ENCODE peak calls at places on chromosomes 11 and 22, in seven cellular contexts. L is CD4-positive, alpha-beta memory T cell; Z is endodermal cell; A is cardiac fibroblast; E is MV-4-11; C is K562; N is stimulated activated CD8-positive, alpha-beta memory T cell treated with anti-CD3 and anti-CD28 coated beads, Interleukin-15, amount 100 ng/mL, for 24 hours. I is an unnamed sample.

GRCh38 chr11:104175769-104176168 is 11.8 kb upstream of the PDGFD start:
- DNase-seq in L (no peak), Z (no peak), A (no peak), E (no peak), C (no peak), N (no peak), I (no peak)

GRCh38 chr11:65653229-65654225 is 9.2 kb downstream of the RELA start:
- DNase-seq in L (no peak), Z (no peak), A (no peak), E (no peak), C (no peak), N (no peak), I (no peak)

GRCh38 chr11:57277845-57278720 is 41.0 kb upstream of the APLNR start:
- DNase-seq in L (no peak), Z (peak), A (peak), E (peak), C (peak), N (no peak), I (peak)

GRCh38 chr22:17106785-17107546 is 14.2 kb downstream of the TMEM121B start:
- DNase-seq in L (no peak), Z (no peak), A (no peak), E (peak), C (no peak), N (no peak), I (no peak)

GRCh38 chr11:2803186-2804057 is 82.2 kb downstream of the CDKN1C start:
- DNase-seq in L (no peak), Z (peak), A (no peak), E (no peak), C (no peak), N (no peak), I (no peak)

GRCh38 chr11:45590743-45591142 is 74.7 kb downstream of the CHST1 start:
- DNase-seq in L (no peak), Z (peak), A (no peak), E (no peak), C (no peak), N (no peak), I (no peak)

GRCh38 chr11:12860827-12861226 is 148.3 kb upstream of the RASSF10 start:
- DNase-seq in L (no peak), Z (no peak), A (no peak), E (peak), C (no peak), N (no peak), I (no peak)

GRCh38 chr11:115605397-115606222 is 101.4 kb upstream of the CADM1 start:
- DNase-seq in L (no peak), Z (no peak), A (no peak), E (no peak), C (no peak), N (no peak), I (no peak)

GRCh38 chr11:3087373-3087772 is 30.1 kb upstream of the CARS1 start:
- DNase-seq in L (no peak), Z (no peak), A (no peak), E (no peak), C (no peak), N (no peak), I (no peak)

GRCh38 chr22:27879923-27880322 is 39.1 kb downstream of the PITPNB start:
- DNase-seq in L (no peak), Z (peak), A (peak), E (peak), C (peak), N (no peak), I (peak)

GRCh38 chr11:122126024-122126678 is 10.1 kb upstream of the BLID start:
- DNase-seq in L (no peak), Z (no peak), A (no peak), E (peak), C (no peak), N (no peak), I (no peak)

GRCh38 chr11:44564653-44565007 is 833 bp upstream of the CD82 start:
- DNase-seq in L (no peak), Z (peak), A (peak), E (peak), C (no peak), N (no peak), I (no peak)

GRCh38 chr11:130868087-130868486 is 48.2 kb downstream of the SNX19 start:
- DNase-seq in L (no peak), Z (no peak), A (no peak), E (no peak), C (no peak), N (no peak), I (no peak)

GRCh38 chr11:113849713-113850112 is 25.7 kb downstream of the USP28 start:
- DNase-seq in L (no peak), Z (peak), A (no peak), E (no peak), C (no peak), N (no peak), I (no peak)

GRCh38 chr11:6194065-6194581 is 4.9 kb upstream of the OR52W1 start:
- DNase-seq in L (no peak), Z (no peak), A (no peak), E (peak), C (no peak), N (no peak), I (no peak)

GRCh38 chr11:94308024-94308423 is 3.6 kb downstream of the IZUMO1R start:
- DNase-seq in L (no peak), Z (no peak), A (no peak), E (no peak), C (no peak), N (no peak), I (no peak)

GRCh38 chr11:35531246-35531645 is 5.8 kb upstream of the PAMR1 start:
- DNase-seq in L (no peak), Z (no peak), A (no peak), E (no peak), C (no peak), N (no peak), I (no peak)

GRCh38 chr22:40597541-40598453 is 38.7 kb downstream of the MRTFA start:
- DNase-seq in L (no peak), Z (no peak), A (peak), E (no peak), C (no peak), N (no peak), I (no peak)

GRCh38 chr11:67071420-67072284 is 15.0 kb downstream of the RHOD start:
- DNase-seq in L (peak), Z (peak), A (peak), E (peak), C (peak), N (peak), I (peak)

GRCh38 chr11:64132388-64132771 is 33.5 kb downstream of the MACROD1 start:
- DNase-seq in L (no peak), Z (no peak), A (no peak), E (no peak), C (no peak), N (no peak), I (no peak)

GRCh38 chr11:44766112-44766971 is 39.6 kb downstream of the TSPAN18 start:
- DNase-seq in L (no peak), Z (peak), A (peak), E (peak), C (no peak), N (no peak), I (no peak)

GRCh38 chr11:94664336-94664735 is 97.2 kb downstream of the PIWIL4 start:
- DNase-seq in L (no peak), Z (peak), A (no peak), E (no peak), C (no peak), N (no peak), I (no peak)

GRCh38 chr11:84437129-84438123 is 1151.3 kb upstream of the CCDC90B start:
- DNase-seq in L (no peak), Z (peak), A (no peak), E (peak), C (no peak), N (no peak), I (no peak)

GRCh38 chr22:10741210-10741609 is 4786.8 kb upstream of the OR11H1 start:
- DNase-seq in L (no peak), Z (no peak), A (no peak), E (no peak), C (no peak), N (no peak), I (no peak)

GRCh38 chr22:50200333-50201190 is at the start of gene SELENOO:
- DNase-seq in L (peak), Z (peak), A (peak), E (peak), C (peak), N (peak), I (peak)

GRCh38 chr11:122853971-122854446 is 15.7 kb downstream of the CRTAM start:
- DNase-seq in L (peak), Z (peak), A (peak), E (peak), C (peak), N (no peak), I (peak)

GRCh38 chr22:35618427-35619223 is 1.5 kb upstream of the MB start:
- DNase-seq in L (no peak), Z (no peak), A (no peak), E (no peak), C (no peak), N (no peak), I (no peak)

GRCh38 chr11:114586797-114587196 is 8.8 kb downstream of the NXPE4 start:
- DNase-seq in L (no peak), Z (peak), A (peak), E (no peak), C (no peak), N (no peak), I (no peak)

GRCh38 chr22:31082606-31083376 is 1.7 kb downstream of the SMTN start:
- DNase-seq in L (peak), Z (peak), A (peak), E (peak), C (peak), N (peak), I (peak)

GRCh38 chr11:46120711-46121327 is 435 bp downstream of the PHF21A start:
- DNase-seq in L (no peak), Z (peak), A (no peak), E (no peak), C (peak), N (peak), I (peak)

GRCh38 chr11:94938399-94939055 is 34.8 kb downstream of the CWC15 start:
- DNase-seq in L (no peak), Z (no peak), A (peak), E (no peak), C (no peak), N (no peak), I (no peak)

GRCh38 chr11:116993599-116993998 is 104.6 kb downstream of the SIK3 start:
- DNase-seq in L (peak), Z (no peak), A (peak), E (no peak), C (no peak), N (no peak), I (no peak)

GRCh38 chr11:12824281-12825041 is 150.2 kb downstream of the TEAD1 start:
- DNase-seq in L (no peak), Z (peak), A (no peak), E (no peak), C (no peak), N (no peak), I (no peak)

GRCh38 chr11:106697058-106697457 is 321.2 kb downstream of the GUCY1A2 start:
- DNase-seq in L (no peak), Z (no peak), A (peak), E (no peak), C (no peak), N (no peak), I (no peak)

GRCh38 chr11:66183581-66184048 is 84.8 kb upstream of the RAB1B start:
- DNase-seq in L (peak), Z (no peak), A (peak), E (no peak), C (no peak), N (no peak), I (no peak)

GRCh38 chr22:39296981-39297489 is 22.4 kb downstream of the RPL3 start:
- DNase-seq in L (no peak), Z (no peak), A (no peak), E (no peak), C (no peak), N (no peak), I (no peak)

GRCh38 chr22:39349967-39350802 is at the start of gene SYNGR1:
- DNase-seq in L (no peak), Z (peak), A (no peak), E (no peak), C (no peak), N (no peak), I (peak)

GRCh38 chr11:33214187-33214586 is 43.0 kb upstream of the HIPK3 start:
- DNase-seq in L (no peak), Z (no peak), A (peak), E (peak), C (no peak), N (no peak), I (no peak)

GRCh38 chr22:41833369-41834004 is 582 bp downstream of the SREBF2 start:
- DNase-seq in L (peak), Z (peak), A (peak), E (no peak), C (peak), N (peak), I (peak)